ENCODE peak calls at places on chromosomes 11 and 22, in four cellular contexts. B, Y, Q and G are unnamed samples.

GRCh38 chr11:76678316-76678715 is 7.8 kb upstream of the LRRC32 start:
- DNase-seq in B (no peak), Y (no peak), Q (no peak), G (no peak)

GRCh38 chr11:3222003-3222855 is 3.6 kb upstream of the MRGPRG start:
- DNase-seq in B (no peak), Y (no peak), Q (no peak), G (peak)

GRCh38 chr11:16605440-16605970 is 132.9 kb upstream of the C11orf58 start:
- DNase-seq in B (peak), Y (no peak), Q (no peak), G (no peak)

GRCh38 chr22:48675828-48676145 is 1151.9 kb downstream of the BRD1 start:
- DNase-seq in B (no peak), Y (no peak), Q (no peak), G (no peak)

GRCh38 chr11:130042093-130042591 is 27.6 kb upstream of the APLP2 start:
- DNase-seq in B (peak), Y (no peak), Q (peak), G (no peak)

GRCh38 chr11:130846606-130847005 is 69.7 kb downstream of the SNX19 start:
- DNase-seq in B (no peak), Y (no peak), Q (no peak), G (no peak)

GRCh38 chr11:46298699-46299424 is 21.4 kb downstream of the CREB3L1 start:
- DNase-seq in B (peak), Y (no peak), Q (no peak), G (no peak)

GRCh38 chr22:42964994-42965699 is 49.8 kb downstream of the PACSIN2 start:
- DNase-seq in B (peak), Y (no peak), Q (no peak), G (no peak)

GRCh38 chr11:120562806-120563425 is 51.4 kb downstream of the GRIK4 start:
- DNase-seq in B (no peak), Y (no peak), Q (no peak), G (no peak)

GRCh38 chr11:65609711-65610110 is 4.3 kb downstream of the MAP3K11 start:
- DNase-seq in B (no peak), Y (no peak), Q (no peak), G (no peak)

GRCh38 chr11:33208150-33208549 is 46.9 kb upstream of the CSTF3 start:
- DNase-seq in B (no peak), Y (no peak), Q (no peak), G (no peak)

GRCh38 chr22:17536269-17536668 is 27.0 kb upstream of the SLC25A18 start:
- DNase-seq in B (no peak), Y (no peak), Q (peak), G (no peak)

GRCh38 chr11:44516688-44517301 is 48.7 kb upstream of the CD82 start:
- DNase-seq in B (no peak), Y (no peak), Q (no peak), G (no peak)

GRCh38 chr22:19122143-19122751 is at the start of gene DGCR2:
- DNase-seq in B (peak), Y (peak), Q (peak), G (peak)